ENCODE peak calls at places on chromosomes 3 and 15, in four cellular contexts. One of them, this sample, is unnamed.

GRCh38 chr3:191963182-191963581 is 502.2 kb downstream of the PYDC2 start:
- DNase-seq in PC-3: peak
- DNase-seq in CD8-positive, alpha-beta memory T cell: no peak
- DNase-seq in CD4-positive, CD25-positive, alpha-beta regulatory T cell: no peak
- DNase-seq in this sample: no peak

GRCh38 chr15:94370197-94370987 is 139.0 kb downstream of the MCTP2 start:
- DNase-seq in PC-3: peak
- DNase-seq in CD8-positive, alpha-beta memory T cell: no peak
- DNase-seq in CD4-positive, CD25-positive, alpha-beta regulatory T cell: no peak
- DNase-seq in this sample: no peak

GRCh38 chr3:4983739-4984510 is 4.7 kb downstream of the BHLHE40 start:
- DNase-seq in PC-3: peak
- DNase-seq in CD8-positive, alpha-beta memory T cell: peak
- DNase-seq in CD4-positive, CD25-positive, alpha-beta regulatory T cell: peak
- DNase-seq in this sample: peak

GRCh38 chr3:198076722-198077308 is 116.8 kb downstream of the LMLN start:
- DNase-seq in PC-3: no peak
- DNase-seq in CD8-positive, alpha-beta memory T cell: no peak
- DNase-seq in CD4-positive, CD25-positive, alpha-beta regulatory T cell: no peak
- DNase-seq in this sample: no peak

GRCh38 chr3:16315623-16316022 is 50.6 kb downstream of the OXNAD1 start:
- DNase-seq in PC-3: no peak
- DNase-seq in CD8-positive, alpha-beta memory T cell: no peak
- DNase-seq in CD4-positive, CD25-positive, alpha-beta regulatory T cell: no peak
- DNase-seq in this sample: no peak

GRCh38 chr3:165895919-165896318 is 58.7 kb upstream of the BCHE start:
- DNase-seq in PC-3: peak
- DNase-seq in CD8-positive, alpha-beta memory T cell: no peak
- DNase-seq in CD4-positive, CD25-positive, alpha-beta regulatory T cell: no peak
- DNase-seq in this sample: no peak

GRCh38 chr3:57596495-57597239 is 477 bp downstream of the ARF4 start:
- DNase-seq in PC-3: peak
- DNase-seq in CD8-positive, alpha-beta memory T cell: peak
- DNase-seq in CD4-positive, CD25-positive, alpha-beta regulatory T cell: peak
- DNase-seq in this sample: peak

GRCh38 chr15:89195836-89196235 is 25.5 kb downstream of the RLBP1 start:
- DNase-seq in PC-3: no peak
- DNase-seq in CD8-positive, alpha-beta memory T cell: no peak
- DNase-seq in CD4-positive, CD25-positive, alpha-beta regulatory T cell: no peak
- DNase-seq in this sample: no peak

GRCh38 chr15:88023956-88024355 is 232.6 kb downstream of the NTRK3 start:
- DNase-seq in PC-3: no peak
- DNase-seq in CD8-positive, alpha-beta memory T cell: no peak
- DNase-seq in CD4-positive, CD25-positive, alpha-beta regulatory T cell: no peak
- DNase-seq in this sample: no peak

GRCh38 chr15:36502509-36502908 is 76.9 kb upstream of the CDIN1 start:
- DNase-seq in PC-3: no peak
- DNase-seq in CD8-positive, alpha-beta memory T cell: no peak
- DNase-seq in CD4-positive, CD25-positive, alpha-beta regulatory T cell: no peak
- DNase-seq in this sample: no peak

GRCh38 chr15:36498922-36499321 is 80.5 kb upstream of the CDIN1 start:
- DNase-seq in PC-3: peak
- DNase-seq in CD8-positive, alpha-beta memory T cell: no peak
- DNase-seq in CD4-positive, CD25-positive, alpha-beta regulatory T cell: no peak
- DNase-seq in this sample: no peak

GRCh38 chr15:36499751-36500389 is 79.6 kb upstream of the CDIN1 start:
- DNase-seq in PC-3: no peak
- DNase-seq in CD8-positive, alpha-beta memory T cell: no peak
- DNase-seq in CD4-positive, CD25-positive, alpha-beta regulatory T cell: no peak
- DNase-seq in this sample: no peak

GRCh38 chr15:36498401-36498800 is 81.0 kb upstream of the CDIN1 start:
- DNase-seq in PC-3: no peak
- DNase-seq in CD8-positive, alpha-beta memory T cell: no peak
- DNase-seq in CD4-positive, CD25-positive, alpha-beta regulatory T cell: no peak
- DNase-seq in this sample: no peak

DNA sequence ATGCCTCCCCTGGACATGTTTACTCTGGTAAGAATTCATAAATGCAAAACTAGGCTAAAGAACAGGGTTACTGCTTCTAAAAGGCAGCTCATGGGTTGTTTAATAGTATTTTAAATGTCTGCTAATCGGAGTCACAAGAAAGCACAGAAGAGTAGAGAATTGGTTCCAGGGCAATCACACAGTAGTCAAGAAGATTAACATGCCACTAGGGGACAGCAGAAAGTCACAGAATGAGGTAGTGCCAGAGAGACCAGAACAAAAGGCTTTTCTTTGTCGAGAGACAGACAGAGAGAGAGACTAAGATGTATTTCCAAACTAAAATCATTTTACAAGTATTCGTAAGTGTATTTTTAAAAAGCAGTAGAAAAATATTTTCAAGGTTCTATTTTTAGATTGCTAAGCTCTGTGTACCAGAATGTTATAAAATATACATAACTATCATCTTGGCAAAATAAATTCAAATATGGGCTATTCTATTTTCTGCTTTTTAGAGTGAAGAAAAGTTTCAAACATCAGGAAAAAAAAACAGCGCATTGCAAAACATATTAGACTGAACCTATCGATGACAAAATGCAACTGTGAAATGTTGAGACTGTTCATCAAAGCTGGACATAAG is 78.3 kb upstream of the CDIN1 start:
- DNase-seq in PC-3: peak
- DNase-seq in CD8-positive, alpha-beta memory T cell: peak
- DNase-seq in CD4-positive, CD25-positive, alpha-beta regulatory T cell: peak
- DNase-seq in this sample: no peak
- H3K27ac ChIP-seq in PC-3: no peak
- H3K27ac ChIP-seq in CD8-positive, alpha-beta memory T cell: no peak
- H3K27ac ChIP-seq in CD4-positive, CD25-positive, alpha-beta regulatory T cell: no peak
- H3K27ac ChIP-seq in this sample: no peak

DNA sequence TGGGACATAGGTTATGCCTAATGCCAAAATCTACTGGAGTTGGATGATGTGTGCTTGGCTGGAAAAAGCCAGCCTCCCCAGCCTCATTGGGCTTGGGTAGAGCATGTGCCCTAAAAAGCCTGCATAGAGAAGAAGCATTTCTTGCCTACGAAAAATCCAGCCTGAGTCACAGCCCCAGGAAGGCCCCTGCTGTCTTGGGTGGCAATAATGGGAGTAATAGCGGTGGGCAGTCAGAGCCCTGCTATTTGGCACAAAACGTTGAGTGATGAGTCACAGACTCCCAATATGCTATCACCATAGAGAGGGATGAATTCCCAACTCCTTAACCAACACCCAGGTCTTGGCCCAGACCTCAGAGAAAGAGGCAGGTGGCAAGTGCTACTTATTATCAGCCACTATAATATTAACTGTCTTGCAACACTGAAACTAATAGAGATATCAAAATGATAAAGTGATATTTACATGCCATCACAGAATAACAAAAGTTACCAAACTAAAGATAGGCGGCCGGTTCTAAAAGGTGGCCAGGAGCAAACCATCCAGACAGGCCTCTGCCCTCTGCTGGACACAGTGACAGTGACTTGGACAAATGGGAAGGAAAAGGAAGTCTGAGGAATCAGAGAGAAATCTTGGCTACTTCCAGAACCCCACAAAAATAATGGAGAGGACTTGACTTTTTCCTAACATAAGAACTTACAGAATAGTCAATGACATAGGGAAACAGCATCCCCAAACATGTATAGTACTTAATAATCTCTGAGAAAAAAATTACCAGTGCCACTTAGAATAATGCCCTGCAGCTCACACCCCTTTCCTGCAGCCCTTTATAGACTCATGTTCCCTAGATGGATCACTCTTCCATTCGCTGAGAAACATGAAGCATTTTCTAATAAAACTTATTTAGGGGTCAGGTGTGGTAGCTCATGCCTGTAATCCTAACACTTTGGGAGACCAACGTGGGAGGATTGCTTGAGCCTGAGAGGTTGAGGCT is 51.9 kb upstream of the MUC13 start:
- DNase-seq in PC-3: peak
- DNase-seq in CD8-positive, alpha-beta memory T cell: no peak
- DNase-seq in CD4-positive, CD25-positive, alpha-beta regulatory T cell: no peak
- DNase-seq in this sample: no peak
- H3K27ac ChIP-seq in PC-3: peak
- H3K27ac ChIP-seq in CD8-positive, alpha-beta memory T cell: no peak
- H3K27ac ChIP-seq in CD4-positive, CD25-positive, alpha-beta regulatory T cell: no peak
- H3K27ac ChIP-seq in this sample: no peak

DNA sequence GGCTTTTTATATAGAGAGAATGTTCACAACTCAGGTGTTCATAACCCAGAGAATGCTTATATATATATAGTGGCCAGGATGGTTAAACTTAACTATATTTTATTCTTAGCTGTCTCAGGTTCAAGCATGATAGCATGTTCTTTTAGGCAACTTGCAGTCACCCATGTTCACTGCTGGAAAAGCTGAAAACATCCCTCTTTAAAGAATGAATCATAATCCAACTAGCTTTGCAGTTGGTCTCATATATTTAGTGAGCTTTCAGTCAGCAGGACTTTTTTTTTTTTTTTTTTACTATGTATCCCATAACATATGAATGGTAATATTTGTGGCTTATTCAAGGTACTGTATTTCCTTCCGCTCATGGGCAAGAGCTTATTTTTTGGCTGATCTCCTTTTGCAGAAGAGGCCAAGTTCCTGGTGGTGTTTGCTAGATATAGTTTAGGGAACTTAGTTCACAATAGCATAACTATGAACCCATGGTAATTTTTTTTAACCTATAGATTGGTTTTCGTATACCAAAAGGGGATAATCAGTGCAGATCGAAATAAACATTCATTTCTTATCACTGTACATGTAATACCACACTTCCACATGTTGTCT is 77.5 kb downstream of the CMSS1 start:
- DNase-seq in PC-3: peak
- DNase-seq in CD8-positive, alpha-beta memory T cell: no peak
- DNase-seq in CD4-positive, CD25-positive, alpha-beta regulatory T cell: no peak
- DNase-seq in this sample: no peak
- H3K27ac ChIP-seq in PC-3: peak
- H3K27ac ChIP-seq in CD8-positive, alpha-beta memory T cell: no peak
- H3K27ac ChIP-seq in CD4-positive, CD25-positive, alpha-beta regulatory T cell: no peak
- H3K27ac ChIP-seq in this sample: no peak

GRCh38 chr3:40291471-40291870 is 18.0 kb upstream of the EIF1B start:
- DNase-seq in PC-3: no peak
- DNase-seq in CD8-positive, alpha-beta memory T cell: no peak
- DNase-seq in CD4-positive, CD25-positive, alpha-beta regulatory T cell: no peak
- DNase-seq in this sample: no peak
- H3K27ac ChIP-seq in PC-3: no peak
- H3K27ac ChIP-seq in CD8-positive, alpha-beta memory T cell: no peak
- H3K27ac ChIP-seq in CD4-positive, CD25-positive, alpha-beta regulatory T cell: no peak
- H3K27ac ChIP-seq in this sample: no peak

DNA sequence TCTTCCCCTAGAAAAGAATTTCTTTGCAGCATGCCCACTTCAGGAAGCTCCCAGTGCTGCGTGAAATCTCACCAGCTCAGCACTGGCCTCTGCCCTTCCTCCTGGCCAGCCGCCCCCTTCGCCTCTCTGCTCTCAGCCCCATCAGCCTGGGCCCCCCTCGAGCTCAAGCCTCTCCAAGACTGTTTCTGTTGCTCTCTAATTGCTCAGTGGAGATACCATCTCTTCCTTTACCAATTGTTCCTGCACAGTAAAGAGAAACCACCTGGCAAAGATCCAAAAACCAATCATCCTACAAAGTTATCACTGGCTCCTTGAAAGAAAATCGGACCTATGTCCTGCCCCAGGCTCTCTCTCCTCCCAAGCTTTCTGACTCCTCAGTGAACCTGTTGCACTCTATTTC is 53.5 kb upstream of the FAM174B start:
- DNase-seq in PC-3: peak
- DNase-seq in CD8-positive, alpha-beta memory T cell: no peak
- DNase-seq in CD4-positive, CD25-positive, alpha-beta regulatory T cell: no peak
- DNase-seq in this sample: no peak
- H3K27ac ChIP-seq in PC-3: no peak
- H3K27ac ChIP-seq in CD8-positive, alpha-beta memory T cell: no peak
- H3K27ac ChIP-seq in CD4-positive, CD25-positive, alpha-beta regulatory T cell: no peak
- H3K27ac ChIP-seq in this sample: no peak

This sample was measured in effector memory CD4-positive, alpha-beta T cell.